ENCODE peak calls at places on chromosome 4, in four cellular contexts. W is A549, H is HepG2, M is H1. V is an unnamed sample. For H3K4me1, the result is how much of the 10 kb centered on the place peaks cover.

GRCh38 chr4:142566780-142567179 is 279.3 kb downstream of the INPP4B start:
- DNase-seq in W (no peak), H (no peak), M (no peak), V (no peak)

GRCh38 chr4:10656988-10657387 is 27.6 kb downstream of the CLNK start:
- DNase-seq in H (no peak), M (no peak), W (no peak), V (no peak)

GRCh38 chr4:158200214-158200613 is 10.1 kb upstream of the TMEM144 start:
- DNase-seq in M (no peak), W (no peak), H (no peak), V (no peak)

GRCh38 chr4:133347409-133347808 is 198.3 kb downstream of the PCDH10 start:
- DNase-seq in H (no peak), W (no peak), M (no peak), V (no peak)

GRCh38 chr4:139177049-139177887 is at the start of gene ELF2:
- DNase-seq in H (peak), M (peak), W (peak), V (peak)

GRCh38 chr4:112647785-112648184 is 10.8 kb downstream of the LARP7 start:
- DNase-seq in H (no peak), W (no peak), M (no peak), V (no peak)

GRCh38 chr4:149735796-149736195 is 79.8 kb downstream of the IQCM start:
- DNase-seq in M (no peak), W (no peak), H (no peak), V (no peak)

GRCh38 chr4:26320159-26320452 is 708 bp upstream of the RBPJ start:
- DNase-seq in M (no peak), H (peak), W (no peak), V (no peak)

GRCh38 chr4:168304744-168305459 is 13.7 kb downstream of the DDX60 start:
- DNase-seq in H (no peak), M (no peak), W (peak), V (no peak)

GRCh38 chr4:41287005-41287404 is 30.3 kb downstream of the UCHL1 start:
- DNase-seq in M (no peak), W (peak), H (no peak), V (no peak)
- TF ChIP-seq PHF8 in M (no peak), W (no peak), H (no peak), V (no peak)

GRCh38 chr4:99847362-99847976 is 30.8 kb downstream of the DAPP1 start:
- DNase-seq in H (no peak), M (no peak), W (no peak), V (no peak)

GRCh38 chr4:99848576-99848975 is 31.9 kb downstream of the DAPP1 start:
- DNase-seq in M (no peak), H (no peak), W (no peak), V (no peak)

GRCh38 chr4:99845708-99846469 is 29.3 kb downstream of the DAPP1 start:
- DNase-seq in M (no peak), W (no peak), H (no peak), V (no peak)

GRCh38 chr4:99845179-99845578 is 28.6 kb downstream of the DAPP1 start:
- DNase-seq in M (no peak), W (no peak), H (no peak), V (no peak)

DNA sequence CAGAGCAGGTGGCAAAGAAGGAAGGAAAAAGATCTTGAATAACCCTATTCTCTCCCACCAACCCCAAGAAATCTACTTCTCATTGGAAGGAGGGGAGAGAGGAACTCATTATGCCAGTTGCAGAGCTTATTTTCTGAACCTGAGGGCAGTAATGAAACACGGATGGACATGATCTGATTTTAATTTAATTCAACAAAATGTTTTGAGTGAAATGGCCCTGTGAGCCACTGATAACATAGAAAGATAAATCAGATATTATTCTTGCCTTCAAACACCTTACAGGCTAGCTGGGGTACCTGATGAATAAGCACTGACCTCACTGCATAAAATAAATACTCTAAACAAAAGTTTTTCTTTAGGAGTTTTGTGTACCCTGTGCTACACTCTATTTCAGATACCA is 30.3 kb downstream of the DAPP1 start:
- DNase-seq in W (no peak), M (no peak), H (no peak), V (no peak)
- H3K4me1 ChIP-seq in W (under half), M (under half), H (under half), V (under half)

GRCh38 chr4:145041378-145041777 is 56.6 kb downstream of the ANAPC10 start:
- DNase-seq in H (no peak), W (no peak), M (no peak), V (no peak)

GRCh38 chr4:145044341-145044740 is 53.7 kb downstream of the ANAPC10 start:
- DNase-seq in W (no peak), H (no peak), M (no peak), V (no peak)

GRCh38 chr4:145045180-145045579 is 52.8 kb downstream of the ANAPC10 start:
- DNase-seq in W (no peak), M (no peak), H (no peak), V (no peak)

GRCh38 chr4:145042601-145043000 is 55.4 kb downstream of the ANAPC10 start:
- DNase-seq in M (no peak), W (no peak), H (no peak), V (no peak)

DNA sequence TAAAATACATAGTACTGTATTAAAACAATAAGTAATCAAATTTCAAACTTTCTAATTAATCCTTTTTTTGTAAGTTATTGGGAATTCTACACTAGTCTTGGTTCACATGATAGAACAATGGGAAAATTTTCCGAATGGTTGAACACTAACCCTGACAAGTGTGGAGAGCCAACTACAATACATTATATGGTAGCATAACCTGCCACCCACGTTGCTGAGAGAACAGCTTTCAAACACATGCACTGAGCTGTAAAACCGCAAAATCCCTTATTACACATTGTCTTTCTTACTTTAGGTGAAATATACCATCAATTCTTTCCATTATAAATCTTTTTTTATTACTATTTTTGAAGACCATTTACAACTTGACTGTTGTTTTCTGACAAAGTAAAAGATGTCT is 54.7 kb downstream of the ANAPC10 start:
- DNase-seq in W (no peak), H (no peak), M (no peak), V (no peak)
- TF ChIP-seq PHF8 in W (no peak), H (no peak), M (no peak), V (no peak)

DNA sequence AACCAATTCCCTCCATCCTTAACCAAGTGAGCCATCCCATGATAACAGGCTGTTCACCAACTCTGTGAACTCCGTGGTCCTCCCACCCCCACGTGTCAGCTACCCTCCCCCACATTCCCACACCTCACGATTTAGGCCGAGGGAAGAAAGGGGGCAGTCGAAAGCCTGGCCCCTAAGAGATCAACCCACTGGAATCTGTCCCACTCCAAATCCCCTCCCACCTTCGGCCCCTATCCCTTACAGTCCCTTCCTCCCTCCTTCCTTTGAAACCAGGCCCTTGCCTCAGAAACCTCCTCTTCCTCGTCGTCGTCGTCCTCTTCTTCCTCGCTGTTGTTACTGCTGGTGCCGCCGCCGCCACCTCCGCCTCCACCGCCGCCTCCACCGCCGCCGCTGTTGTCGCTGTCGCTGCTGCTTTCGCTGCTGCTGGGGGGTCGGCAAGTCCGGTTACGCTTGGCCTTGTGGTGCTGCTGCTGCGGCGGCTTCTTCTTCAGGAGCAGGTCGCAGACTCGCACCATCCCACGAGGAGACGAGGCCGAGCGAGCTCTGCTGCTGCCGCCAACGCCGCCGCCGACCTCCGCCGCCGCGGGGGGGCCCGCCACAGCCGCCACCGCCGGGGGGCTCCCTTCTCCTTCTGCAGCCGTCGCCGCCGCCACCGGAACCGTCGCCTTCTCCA is 467 bp downstream of the ANKRD17 start:
- DNase-seq in M (peak), W (peak), H (peak), V (peak)
- H3K4me1 ChIP-seq in M (under half), W (under half), H (half or more), V (under half)

DNA sequence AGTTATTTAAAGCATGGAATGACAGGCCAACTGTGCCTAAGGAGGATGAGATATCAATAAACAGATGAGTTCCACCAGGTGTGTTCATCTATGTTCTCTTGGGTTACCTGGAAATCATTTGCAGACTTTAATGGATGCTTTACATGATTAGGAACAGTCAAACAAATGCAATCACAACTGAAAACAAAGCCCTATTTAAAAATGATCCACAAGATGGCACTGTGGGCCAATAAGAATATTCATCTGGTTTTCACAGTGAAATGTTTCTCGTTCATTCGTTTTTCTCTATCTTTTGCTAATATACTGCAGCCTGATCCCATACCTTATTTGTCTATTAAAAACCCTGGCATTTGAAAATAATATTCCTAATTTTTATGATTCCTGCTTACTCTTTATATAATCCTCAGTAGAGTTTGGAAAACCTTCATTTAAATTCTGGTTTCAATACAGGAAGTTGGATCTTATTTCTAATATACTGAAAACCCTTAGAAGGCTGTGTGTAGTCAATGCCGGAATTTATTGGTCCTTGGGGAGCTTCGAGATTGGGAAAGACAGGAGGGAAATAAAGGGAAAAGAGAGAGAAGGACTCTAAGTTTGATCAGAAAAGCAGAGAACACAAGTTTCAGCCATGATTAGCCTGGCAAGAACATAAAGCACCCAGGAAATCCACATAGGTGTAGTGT is 63.7 kb upstream of the TAPT1 start:
- DNase-seq in W (peak), M (no peak), H (peak), V (no peak)
- TF ChIP-seq PHF8 in W (no peak), M (no peak), H (no peak), V (no peak)